ENCODE peak calls at places on chromosomes 4 and X, in four cellular contexts. Y, G, J and N are unnamed samples.

GRCh38 chr4:57989430-57989829 is 879.2 kb upstream of the IGFBP7 start:
- DNase-seq in Y (no peak), G (no peak), J (no peak), N (no peak)

GRCh38 chrX:17443546-17443945 is 68.5 kb downstream of the NHS start:
- DNase-seq in Y (no peak), G (no peak), J (no peak), N (no peak)

GRCh38 chrX:149629730-149630387 is 1.7 kb downstream of the TMEM185A start:
- DNase-seq in Y (no peak), G (no peak), J (no peak), N (no peak)

GRCh38 chrX:154441984-154442707 is 1.8 kb upstream of the FAM50A start:
- DNase-seq in Y (no peak), G (no peak), J (no peak), N (no peak)

GRCh38 chrX:53422915-53423268 is 219 bp downstream of the RIBC1 start:
- DNase-seq in Y (no peak), G (no peak), J (no peak), N (no peak)

GRCh38 chr4:78704981-78705757 is 71.0 kb upstream of the BMP2K start:
- DNase-seq in Y (no peak), G (no peak), J (peak), N (no peak)

GRCh38 chrX:18674417-18674787 is 2.5 kb upstream of the RS1 start:
- DNase-seq in Y (no peak), G (no peak), J (no peak), N (no peak)

GRCh38 chr4:146514651-146515379 is 6.9 kb downstream of the SLC10A7 start:
- DNase-seq in Y (no peak), G (no peak), J (no peak), N (no peak)

GRCh38 chr4:149063007-149063406 is 620.8 kb upstream of the NR3C2 start:
- DNase-seq in Y (no peak), G (no peak), J (no peak), N (no peak)

GRCh38 chr4:80070880-80071620 is 2.0 kb downstream of the ANTXR2 start:
- DNase-seq in Y (no peak), G (no peak), J (peak), N (no peak)

GRCh38 chr4:25014965-25015506 is 15.7 kb downstream of the LGI2 start:
- DNase-seq in Y (no peak), G (no peak), J (no peak), N (no peak)

GRCh38 chr4:123587983-123588494 is 191.4 kb downstream of the SPRY1 start:
- DNase-seq in Y (peak), G (no peak), J (peak), N (no peak)

GRCh38 chrX:1500701-1501624 is 36.0 kb downstream of the P2RY8 start:
- DNase-seq in Y (no peak), G (no peak), J (no peak), N (no peak)

GRCh38 chrX:38939067-38939466 is 137.8 kb downstream of the MID1IP1 start:
- DNase-seq in Y (no peak), G (no peak), J (no peak), N (no peak)

GRCh38 chrX:41561045-41561444 is 113.9 kb downstream of the NYX start:
- DNase-seq in Y (peak), G (no peak), J (peak), N (peak)

GRCh38 chr4:102687373-102687981 is 73.3 kb downstream of the MANBA start:
- DNase-seq in Y (peak), G (no peak), J (peak), N (no peak)